ENCODE peak calls at places on chromosome X, in five cellular contexts. Z, R, W, E and L are unnamed samples.

GRCh38 chrX:138034136-138034535 is 468.2 kb downstream of the ZIC3 start:
- DNase-seq in Z (peak), R (no peak), W (peak), E (no peak), L (peak)

GRCh38 chrX:11137543-11138139 is 26.5 kb downstream of the HCCS start:
- DNase-seq in Z (no peak), R (no peak), W (peak), E (peak), L (peak)

GRCh38 chrX:136405126-136405525 is 82.6 kb upstream of the BRS3 start:
- DNase-seq in Z (no peak), R (no peak), W (no peak), E (no peak), L (no peak)

GRCh38 chrX:11474021-11474420 is 180.8 kb downstream of the AMELX start:
- DNase-seq in Z (no peak), R (no peak), W (no peak), E (no peak), L (no peak)

GRCh38 chrX:314049-314448 is 4.5 kb downstream of the GTPBP6 start:
- DNase-seq in Z (no peak), R (no peak), W (no peak), E (no peak), L (no peak)

GRCh38 chrX:48580662-48581061 is 6.4 kb downstream of the RBM3 start:
- DNase-seq in Z (no peak), R (no peak), W (no peak), E (no peak), L (no peak)

GRCh38 chrX:36978886-36979285 is 29.3 kb upstream of the FAM47C start:
- DNase-seq in Z (no peak), R (no peak), W (peak), E (no peak), L (peak)

GRCh38 chrX:69556094-69557011 is 52.2 kb downstream of the NALF2 start:
- DNase-seq in Z (no peak), R (peak), W (no peak), E (no peak), L (peak)

GRCh38 chrX:7272301-7272700 is 124.3 kb upstream of the PUDP start:
- DNase-seq in Z (no peak), R (no peak), W (no peak), E (no peak), L (no peak)

GRCh38 chrX:21738145-21738949 is 19.6 kb downstream of the SMPX start:
- DNase-seq in Z (no peak), R (no peak), W (peak), E (no peak), L (no peak)

GRCh38 chrX:151791961-151792360 is 57.4 kb downstream of the CNGA2 start:
- DNase-seq in Z (no peak), R (no peak), W (no peak), E (no peak), L (no peak)

GRCh38 chrX:107753186-107753585 is 22.4 kb downstream of the TSC22D3 start:
- DNase-seq in Z (no peak), R (no peak), W (no peak), E (no peak), L (no peak)

GRCh38 chrX:148371251-148371650 is 129.2 kb upstream of the AFF2 start:
- DNase-seq in Z (no peak), R (no peak), W (no peak), E (no peak), L (no peak)

GRCh38 chrX:18793601-18794089 is 86.2 kb downstream of the PPEF1 start:
- DNase-seq in Z (no peak), R (no peak), W (peak), E (no peak), L (peak)

GRCh38 chrX:74422029-74422352 is 698 bp downstream of the SLC16A2 start:
- DNase-seq in Z (no peak), R (no peak), W (no peak), E (no peak), L (no peak)